ENCODE peak calls at places on chromosome 16, in seven cellular contexts. F, D, K, Q, V, L and O are unnamed samples. For H3K4me1, the result is how much of the 10 kb centered on the place peaks cover.

GRCh38 chr16:2981177-2981898 is 1.1 kb upstream of the PKMYT1 start:
- DNase-seq in F (no peak), D (peak), K (no peak), Q (peak), V (peak), L (no peak), O (peak)

GRCh38 chr16:15739449-15739848 is 89.4 kb downstream of the NDE1 start:
- DNase-seq in F (no peak), D (no peak), K (no peak), Q (no peak), V (no peak), L (no peak), O (no peak)

GRCh38 chr16:81445143-81445922 is 725 bp downstream of the CMIP start:
- DNase-seq in F (peak), D (peak), K (peak), Q (no peak), V (peak), L (peak), O (peak)

GRCh38 chr16:78259883-78260282 is 160.4 kb downstream of the WWOX start:
- DNase-seq in F (peak), D (peak), K (no peak), Q (no peak), V (peak), L (no peak), O (peak)

GRCh38 chr16:3173892-3174617 is 13.9 kb upstream of the OR1F1 start:
- DNase-seq in F (no peak), D (peak), K (no peak), Q (no peak), V (peak), L (no peak), O (peak)

GRCh38 chr16:86228713-86229112 is 281.6 kb upstream of the FOXF1 start:
- DNase-seq in F (no peak), D (no peak), K (no peak), Q (no peak), V (no peak), L (no peak), O (no peak)

GRCh38 chr16:64428463-64428862 is 693.4 kb downstream of the CDH11 start:
- DNase-seq in F (no peak), D (no peak), K (no peak), Q (no peak), V (no peak), L (no peak), O (no peak)

GRCh38 chr16:54284931-54285413 is 1.6 kb downstream of the IRX3 start:
- DNase-seq in F (no peak), D (peak), K (no peak), Q (no peak), V (peak), L (no peak), O (peak)

GRCh38 chr16:54277845-54278703 is 8.5 kb downstream of the IRX3 start:
- DNase-seq in F (no peak), D (peak), K (no peak), Q (no peak), V (peak), L (no peak), O (peak)

GRCh38 chr16:27470567-27471431 is 68.8 kb downstream of the IL21R start:
- DNase-seq in F (no peak), D (no peak), K (peak), Q (no peak), V (no peak), L (no peak), O (no peak)

GRCh38 chr16:12096828-12097522 is 120.4 kb downstream of the SNX29 start:
- DNase-seq in F (no peak), D (no peak), K (no peak), Q (no peak), V (no peak), L (no peak), O (no peak)

GRCh38 chr16:57707331-57707730 is 12.7 kb downstream of the DRC7 start:
- DNase-seq in F (no peak), D (no peak), K (no peak), Q (no peak), V (no peak), L (no peak), O (no peak)

GRCh38 chr16:83933885-83934683 is 19.0 kb upstream of the OSGIN1 start:
- DNase-seq in F (no peak), D (no peak), K (no peak), Q (no peak), V (no peak), L (no peak), O (no peak)

GRCh38 chr16:80739523-80739922 is 64.9 kb downstream of the CDYL2 start:
- DNase-seq in F (no peak), D (no peak), K (no peak), Q (no peak), V (no peak), L (no peak), O (no peak)

GRCh38 chr16:10040136-10041080 is 141.8 kb downstream of the GRIN2A start:
- DNase-seq in F (no peak), D (no peak), K (no peak), Q (no peak), V (peak), L (no peak), O (peak)

GRCh38 chr16:10988164-10988803 is 43.9 kb downstream of the CLEC16A start:
- DNase-seq in F (no peak), D (no peak), K (no peak), Q (no peak), V (peak), L (no peak), O (peak)

GRCh38 chr16:73052441-73053030 is 4.6 kb upstream of the ZFHX3 start:
- DNase-seq in F (no peak), D (no peak), K (no peak), Q (no peak), V (peak), L (no peak), O (peak)
- H3K4me3 ChIP-seq in F (no peak), D (no peak), K (no peak), Q (no peak), V (no peak), L (no peak), O (no peak)

GRCh38 chr16:48978501-48978900 is 303.1 kb downstream of the CBLN1 start:
- DNase-seq in F (no peak), D (no peak), K (no peak), Q (no peak), V (no peak), L (no peak), O (no peak)
- H3K4me1 ChIP-seq in F (under half), D (under half), K (under half), Q (under half), V (under half), L (under half), O (under half)

GRCh38 chr16:87312008-87312407 is 5.2 kb downstream of the C16orf95 start:
- DNase-seq in F (no peak), D (no peak), K (no peak), Q (no peak), V (no peak), L (no peak), O (no peak)

GRCh38 chr16:87317766-87318121 is 552 bp upstream of the C16orf95 start:
- DNase-seq in F (peak), D (peak), K (no peak), Q (peak), V (no peak), L (peak), O (no peak)

GRCh38 chr16:87316923-87317765 is at the start of gene C16orf95:
- DNase-seq in F (peak), D (peak), K (peak), Q (peak), V (peak), L (peak), O (peak)

GRCh38 chr16:87316450-87316922 is 706 bp downstream of the C16orf95 start:
- DNase-seq in F (no peak), D (no peak), K (no peak), Q (no peak), V (no peak), L (no peak), O (no peak)

GRCh38 chr16:87314990-87315420 is 2.2 kb downstream of the C16orf95 start:
- DNase-seq in F (no peak), D (no peak), K (no peak), Q (no peak), V (no peak), L (no peak), O (no peak)
- H3K4me3 ChIP-seq in F (no peak), D (no peak), K (no peak), Q (no peak), V (no peak), L (no peak), O (no peak)

GRCh38 chr16:4373356-4373908 is 1.8 kb downstream of the VASN start:
- DNase-seq in F (no peak), D (no peak), K (no peak), Q (no peak), V (no peak), L (no peak), O (no peak)
- H3K4me1 ChIP-seq in F (half or more), D (half or more), K (under half), Q (under half), V (under half), L (under half), O (under half)